ENCODE peak calls at places on chromosome 18, in ten cellular contexts. B, Y, P, C, I, Q, S, D, U and E are unnamed samples.

GRCh38 chr18:74895686-74896085 is 298.0 kb downstream of the ZNF407 start:
- DNase-seq in B (no peak), Y (no peak), P (no peak), C (no peak), I (no peak), Q (no peak), S (no peak), D (no peak), U (no peak), E (no peak)

GRCh38 chr18:5817821-5818220 is 77.5 kb downstream of the TMEM200C start:
- DNase-seq in B (no peak), Y (no peak), P (no peak), C (no peak), I (no peak), Q (no peak), S (no peak), D (no peak), U (no peak), E (no peak)

GRCh38 chr18:59052965-59053960 is 86.4 kb upstream of the SEC11C start:
- DNase-seq in B (no peak), Y (no peak), P (no peak), C (no peak), I (no peak), Q (no peak), S (peak), D (no peak), U (no peak), E (no peak)

GRCh38 chr18:2971741-2972552 is 41.0 kb downstream of the LPIN2 start:
- DNase-seq in B (no peak), Y (no peak), P (peak), C (no peak), I (no peak), Q (peak), S (no peak), D (no peak), U (peak), E (no peak)

GRCh38 chr18:23452728-23453656 is at the start of gene RIOK3:
- DNase-seq in B (peak), Y (peak), P (peak), C (peak), I (peak), Q (peak), S (peak), D (peak), U (peak), E (peak)

GRCh38 chr18:55419132-55419938 is 168.7 kb downstream of the TCF4 start:
- DNase-seq in B (peak), Y (peak), P (no peak), C (no peak), I (no peak), Q (no peak), S (no peak), D (no peak), U (no peak), E (no peak)

GRCh38 chr18:24271381-24272331 is 126.0 kb downstream of the OSBPL1A start:
- DNase-seq in B (peak), Y (peak), P (peak), C (peak), I (peak), Q (no peak), S (peak), D (peak), U (peak), E (peak)

GRCh38 chr18:70166668-70167067 is 38.8 kb downstream of the RTTN start:
- DNase-seq in B (no peak), Y (no peak), P (no peak), C (no peak), I (no peak), Q (no peak), S (no peak), D (no peak), U (no peak), E (no peak)

GRCh38 chr18:69365658-69366057 is 35.0 kb upstream of the DOK6 start:
- DNase-seq in B (no peak), Y (peak), P (no peak), C (no peak), I (no peak), Q (no peak), S (no peak), D (no peak), U (no peak), E (no peak)

GRCh38 chr18:36578871-36579270 is 249.9 kb downstream of the TPGS2 start:
- DNase-seq in B (no peak), Y (no peak), P (no peak), C (no peak), I (no peak), Q (no peak), S (no peak), D (no peak), U (no peak), E (no peak)

GRCh38 chr18:5543036-5543671 is 643 bp downstream of the EPB41L3 start:
- DNase-seq in B (peak), Y (peak), P (no peak), C (no peak), I (no peak), Q (no peak), S (no peak), D (peak), U (peak), E (peak)

GRCh38 chr18:635171-635570 is 22.3 kb upstream of the TYMS start:
- DNase-seq in B (no peak), Y (peak), P (no peak), C (no peak), I (no peak), Q (no peak), S (no peak), D (no peak), U (no peak), E (no peak)

GRCh38 chr18:23810396-23810795 is 121.1 kb downstream of the LAMA3 start:
- DNase-seq in B (no peak), Y (no peak), P (no peak), C (no peak), I (no peak), Q (no peak), S (no peak), D (no peak), U (no peak), E (no peak)

GRCh38 chr18:68441241-68441640 is 273.7 kb downstream of the TMX3 start:
- DNase-seq in B (no peak), Y (no peak), P (no peak), C (no peak), I (no peak), Q (no peak), S (no peak), D (no peak), U (no peak), E (no peak)

GRCh38 chr18:3879114-3879835 is 429.3 kb downstream of the TGIF1 start:
- DNase-seq in B (no peak), Y (no peak), P (no peak), C (no peak), I (no peak), Q (no peak), S (no peak), D (no peak), U (no peak), E (no peak)

GRCh38 chr18:10296491-10296890 is 157.9 kb upstream of the APCDD1 start:
- DNase-seq in B (no peak), Y (no peak), P (no peak), C (no peak), I (no peak), Q (no peak), S (no peak), D (no peak), U (no peak), E (no peak)

GRCh38 chr18:67428805-67429204 is 87.7 kb downstream of the DSEL start:
- DNase-seq in B (no peak), Y (no peak), P (no peak), C (no peak), I (no peak), Q (no peak), S (peak), D (no peak), U (no peak), E (no peak)

GRCh38 chr18:2958819-2959298 is 54.1 kb downstream of the LPIN2 start:
- DNase-seq in B (no peak), Y (no peak), P (peak), C (no peak), I (no peak), Q (no peak), S (no peak), D (no peak), U (no peak), E (no peak)

GRCh38 chr18:24818451-24818850 is 358.0 kb downstream of the HRH4 start:
- DNase-seq in B (no peak), Y (peak), P (no peak), C (no peak), I (no peak), Q (no peak), S (no peak), D (no peak), U (no peak), E (no peak)

GRCh38 chr18:25123438-25124225 is 228.3 kb downstream of the ZNF521 start:
- DNase-seq in B (no peak), Y (no peak), P (no peak), C (no peak), I (no peak), Q (no peak), S (no peak), D (no peak), U (no peak), E (no peak)

GRCh38 chr18:48124857-48125626 is 194.6 kb upstream of the SMAD2 start:
- DNase-seq in B (no peak), Y (no peak), P (no peak), C (no peak), I (no peak), Q (no peak), S (no peak), D (no peak), U (no peak), E (no peak)

DNA sequence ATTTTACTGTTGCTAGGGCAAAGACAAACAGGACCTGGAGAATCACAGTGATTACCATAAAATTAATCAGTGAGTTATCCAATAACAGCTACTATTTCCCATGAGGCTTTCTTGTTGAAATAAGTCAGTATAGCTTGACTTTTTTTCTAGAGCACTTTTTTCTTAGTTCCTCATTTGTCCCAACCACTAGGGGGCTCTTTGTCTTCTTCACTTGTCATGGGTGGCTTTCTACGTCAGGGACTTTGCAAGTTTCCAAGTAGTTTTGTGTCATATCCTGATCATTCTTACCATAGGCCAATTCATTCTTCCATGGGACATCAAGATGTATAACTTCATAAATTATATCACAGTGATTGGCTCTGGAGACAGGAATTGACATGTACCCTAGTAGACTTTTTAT is 1019.6 kb upstream of the PIK3C3 start:
- DNase-seq in B (peak), Y (peak), P (peak), C (no peak), I (no peak), Q (no peak), S (peak), D (no peak), U (no peak), E (no peak)
- TF ChIP-seq CTCF in B (peak), Y (peak), P (peak), C (peak), I (no peak), Q (no peak), S (peak), D (no peak), U (peak), E (peak)

DNA sequence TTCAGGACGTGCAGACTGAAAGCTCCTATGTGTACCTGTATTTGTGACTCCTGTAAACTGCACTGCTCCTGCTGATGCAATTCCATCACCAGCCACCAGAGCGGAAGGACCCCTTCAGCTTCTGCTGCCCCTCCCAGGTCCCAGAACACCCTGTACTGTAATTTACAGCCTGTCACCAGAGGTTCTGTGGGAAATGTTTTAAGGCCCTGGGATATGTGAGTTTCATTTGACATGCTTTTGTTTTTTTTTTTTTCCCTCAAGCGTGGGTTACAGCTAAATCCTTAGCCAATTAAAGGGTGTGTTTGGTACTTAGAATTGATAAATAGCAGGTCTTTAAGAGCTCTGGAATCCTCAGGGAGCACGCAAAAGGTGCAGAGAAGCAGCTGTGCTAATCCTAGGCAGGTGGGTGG is 79.4 kb downstream of the KCTD1 start:
- DNase-seq in B (peak), Y (peak), P (peak), C (no peak), I (no peak), Q (no peak), S (no peak), D (no peak), U (no peak), E (peak)
- TF ChIP-seq CTCF in B (peak), Y (peak), P (peak), C (peak), I (no peak), Q (no peak), S (peak), D (peak), U (peak), E (peak)

DNA sequence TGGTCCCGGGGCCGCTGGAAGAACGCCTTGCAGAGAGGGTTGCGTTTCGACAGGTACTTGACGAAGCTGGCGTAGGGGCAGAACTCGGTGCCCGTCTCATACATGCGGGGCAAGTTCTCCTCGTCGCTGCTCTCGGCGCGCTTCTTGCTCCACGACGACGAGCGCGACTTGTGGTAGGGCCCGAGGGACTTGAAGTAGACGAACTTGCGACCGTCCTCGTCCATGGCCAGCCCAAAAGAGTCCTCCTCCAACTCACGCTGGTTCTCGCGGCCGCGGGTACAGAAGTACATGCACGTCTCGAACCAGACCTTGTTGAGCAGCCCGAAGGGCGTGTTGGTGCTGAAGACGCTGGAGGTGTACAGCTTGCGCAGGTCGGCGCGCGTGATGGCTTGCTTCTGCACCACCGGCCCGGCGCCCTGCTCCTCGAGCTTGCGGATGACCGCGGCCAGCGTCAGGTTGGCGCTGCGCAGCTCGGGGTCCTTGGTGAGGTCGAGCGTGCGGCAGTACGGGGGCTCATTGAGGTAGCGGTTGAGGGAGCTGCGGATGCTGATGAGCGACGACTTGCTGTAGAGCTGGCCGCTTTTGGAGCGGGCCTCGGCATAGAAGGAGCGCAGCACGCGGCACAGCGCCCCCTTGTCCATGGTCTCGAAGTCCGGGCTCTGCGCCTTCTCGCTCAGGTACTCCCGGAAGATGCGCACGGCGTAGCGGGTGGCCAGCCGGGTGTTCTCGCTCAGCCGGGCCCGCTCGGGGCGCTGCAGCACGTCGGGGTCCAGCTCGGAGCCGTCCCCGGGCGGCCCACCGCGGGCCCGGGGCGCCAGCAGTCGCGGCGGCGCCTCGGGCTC is 830 bp downstream of the KCTD1 start:
- DNase-seq in B (peak), Y (peak), P (peak), C (peak), I (peak), Q (peak), S (peak), D (peak), U (peak), E (peak)
- TF ChIP-seq CTCF in B (peak), Y (peak), P (no peak), C (peak), I (peak), Q (no peak), S (peak), D (peak), U (peak), E (peak)

DNA sequence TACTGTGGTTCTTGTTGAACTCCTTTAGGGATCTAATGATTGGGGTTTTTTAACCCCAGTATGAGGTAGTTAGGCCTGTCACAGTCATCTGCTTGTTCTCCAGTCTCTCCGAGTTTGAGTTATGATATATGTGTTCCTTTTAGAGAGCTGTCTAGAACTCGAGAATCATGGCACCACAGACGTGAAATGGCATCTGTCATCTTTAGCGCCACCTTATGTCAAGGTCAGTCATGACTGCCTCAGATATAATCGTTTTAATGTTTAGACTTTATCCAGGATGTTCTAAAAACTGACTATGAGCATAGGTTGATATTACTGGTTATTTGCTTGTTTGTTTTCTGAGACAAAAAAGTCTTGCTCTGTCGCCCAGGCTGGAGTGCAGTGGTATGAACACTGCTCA is 112.2 kb downstream of the CEP192 start:
- DNase-seq in B (no peak), Y (peak), P (peak), C (no peak), I (no peak), Q (no peak), S (no peak), D (no peak), U (no peak), E (no peak)
- TF ChIP-seq CTCF in B (peak), Y (peak), P (peak), C (no peak), I (no peak), Q (peak), S (peak), D (no peak), U (no peak), E (peak)